ENCODE peak calls at places on chromosome 11, in five cellular contexts. One of them, this sample, is unnamed.
A peak's percentile ranks its signal among the peaks of the same experiment; 100 is the strongest.

GRCh38 chr11:72235351-72236057 is 8.5 kb downstream of the PHOX2A start:
- DNase-seq in A549: no peak
- DNase-seq in transverse colon: no peak
- DNase-seq in ecto neural progenitor cell: peak; percentile 25
- DNase-seq in islet precursor cell: peak; percentile 48
- DNase-seq in this sample: no peak

GRCh38 chr11:6640985-6641701 is 14.5 kb downstream of the DCHS1 start:
- DNase-seq in A549: no peak
- DNase-seq in transverse colon: no peak
- DNase-seq in ecto neural progenitor cell: no peak
- DNase-seq in islet precursor cell: no peak
- DNase-seq in this sample: no peak

GRCh38 chr11:111967651-111968050 is 30.5 kb downstream of the DIXDC1 start:
- DNase-seq in A549: no peak
- DNase-seq in transverse colon: no peak
- DNase-seq in ecto neural progenitor cell: no peak
- DNase-seq in islet precursor cell: no peak
- DNase-seq in this sample: no peak

GRCh38 chr11:95322546-95322945 is 91.5 kb upstream of the SESN3 start:
- DNase-seq in A549: no peak
- DNase-seq in transverse colon: no peak
- DNase-seq in ecto neural progenitor cell: no peak
- DNase-seq in islet precursor cell: no peak
- DNase-seq in this sample: no peak

GRCh38 chr11:16986434-16987204 is 27.6 kb downstream of the PLEKHA7 start:
- DNase-seq in A549: no peak
- DNase-seq in transverse colon: peak; percentile 92
- DNase-seq in ecto neural progenitor cell: no peak
- DNase-seq in islet precursor cell: no peak
- DNase-seq in this sample: peak; percentile 3

GRCh38 chr11:32431657-32432056 is 3.7 kb downstream of the WT1 start:
- DNase-seq in A549: no peak
- DNase-seq in transverse colon: no peak
- DNase-seq in ecto neural progenitor cell: no peak
- DNase-seq in islet precursor cell: no peak
- DNase-seq in this sample: no peak

GRCh38 chr11:86553322-86553721 is 119.1 kb downstream of the ME3 start:
- DNase-seq in A549: no peak
- DNase-seq in transverse colon: peak; percentile 46
- DNase-seq in ecto neural progenitor cell: no peak
- DNase-seq in islet precursor cell: no peak
- DNase-seq in this sample: no peak

GRCh38 chr11:10778217-10778970 is 27.3 kb downstream of the CTR9 start:
- DNase-seq in A549: no peak
- DNase-seq in transverse colon: no peak
- DNase-seq in ecto neural progenitor cell: no peak
- DNase-seq in islet precursor cell: peak; percentile 96
- DNase-seq in this sample: no peak

GRCh38 chr11:67276821-67277230 is 10.6 kb downstream of the GRK2 start:
- DNase-seq in A549: no peak
- DNase-seq in transverse colon: peak; percentile 65
- DNase-seq in ecto neural progenitor cell: no peak
- DNase-seq in islet precursor cell: no peak
- DNase-seq in this sample: peak; percentile 36

This sample was measured in A673.